ENCODE peak calls at places on chromosome 17, in six cellular contexts. V is thoracic aorta; J is stomach; E is activated T-cell treated with anti-CD3 and anti-CD28 coated beads, Interleukin-2, amount 50 U/mL, for 72 hours; X is stimulated activated naive CD8-positive, alpha-beta T cell treated with anti-CD3 and anti-CD28 coated beads, Interleukin-15, amount 100 ng/mL, for 72 hours; G is AG09319. W is an unnamed sample.
A peak's percentile ranks its signal among the peaks of the same experiment; 100 is the strongest.

GRCh38 chr17:14923981-14924380 is 341.1 kb downstream of the PMP22 start:
- DNase-seq in V (no peak), J (no peak), E (no peak), X (no peak), G (no peak), W (no peak)

GRCh38 chr17:76585048-76585648 is 512 bp downstream of the ST6GALNAC2 start:
- DNase-seq in V (no peak), J (peak; percentile 52), E (peak; percentile 47), X (peak; percentile 16), G (no peak), W (no peak)

GRCh38 chr17:77127735-77128361 is 12.9 kb upstream of the SEC14L1 start:
- DNase-seq in V (no peak), J (peak; percentile 89), E (peak; percentile 79), X (peak; percentile 80), G (no peak), W (no peak)

GRCh38 chr17:44916781-44917241 is 1.5 kb upstream of the GFAP start:
- DNase-seq in V (peak; percentile 19), J (no peak), E (no peak), X (no peak), G (no peak), W (peak; percentile 87)

GRCh38 chr17:2171725-2172446 is 117.0 kb downstream of the HIC1 start:
- DNase-seq in V (peak; percentile 54), J (peak; percentile 74), E (no peak), X (no peak), G (peak; percentile 96), W (peak; percentile 30)

GRCh38 chr17:33242725-33243124 is 50.4 kb downstream of the ASIC2 start:
- DNase-seq in V (no peak), J (no peak), E (no peak), X (no peak), G (no peak), W (no peak)

GRCh38 chr17:79913896-79914812 is 74.9 kb upstream of the CBX4 start:
- DNase-seq in V (no peak), J (no peak), E (no peak), X (no peak), G (no peak), W (no peak)

GRCh38 chr17:49290690-49291326 is 60.2 kb upstream of the PHOSPHO1 start:
- DNase-seq in V (no peak), J (no peak), E (no peak), X (no peak), G (no peak), W (peak; percentile 10)

GRCh38 chr17:38925263-38925995 is at the start of gene LASP1NB:
- DNase-seq in V (no peak), J (peak; percentile 25), E (peak; percentile 61), X (peak; percentile 60), G (no peak), W (peak; percentile 95)

GRCh38 chr17:52111182-52111581 is 47.3 kb downstream of the CA10 start:
- DNase-seq in V (no peak), J (no peak), E (no peak), X (no peak), G (no peak), W (no peak)

GRCh38 chr17:60525347-60525623 is 757 bp downstream of the APPBP2 start:
- DNase-seq in V (no peak), J (no peak), E (peak; percentile 2), X (no peak), G (no peak), W (peak; percentile 16)

GRCh38 chr17:49209061-49209571 is 1.3 kb downstream of the GNGT2 start:
- DNase-seq in V (no peak), J (no peak), E (no peak), X (no peak), G (no peak), W (no peak)

GRCh38 chr17:62179525-62180161 is 114.6 kb upstream of the MED13 start:
- DNase-seq in V (no peak), J (no peak), E (no peak), X (no peak), G (no peak), W (no peak)

GRCh38 chr17:82529914-82530300 is 10.4 kb downstream of the FOXK2 start:
- DNase-seq in V (no peak), J (no peak), E (no peak), X (no peak), G (no peak), W (no peak)

GRCh38 chr17:35540589-35541404 is 3.3 kb upstream of the SLFN12L start:
- DNase-seq in V (no peak), J (peak; percentile 41), E (peak; percentile 56), X (no peak), G (no peak), W (no peak)

GRCh38 chr17:10673318-10673717 is 16.2 kb upstream of the MYH3 start:
- DNase-seq in V (no peak), J (no peak), E (no peak), X (no peak), G (no peak), W (no peak)

GRCh38 chr17:29107933-29108805 is 65.2 kb downstream of the PIPOX start:
- DNase-seq in V (no peak), J (peak; percentile 42), E (no peak), X (no peak), G (no peak), W (no peak)

GRCh38 chr17:67244621-67245072 is 349 bp downstream of the HELZ start:
- DNase-seq in V (no peak), J (no peak), E (no peak), X (no peak), G (no peak), W (peak; percentile 31)

GRCh38 chr17:45284176-45285140 is 22.6 kb upstream of the SPATA32 start:
- DNase-seq in V (no peak), J (peak; percentile 68), E (peak; percentile 46), X (peak; percentile 21), G (no peak), W (peak; percentile 59)

GRCh38 chr17:40615295-40615988 is 32.2 kb downstream of the SMARCE1 start:
- DNase-seq in V (no peak), J (peak; percentile 57), E (peak; percentile 56), X (no peak), G (no peak), W (peak; percentile 69)

GRCh38 chr17:8315740-8316217 is 5.7 kb downstream of the ARHGEF15 start:
- DNase-seq in V (no peak), J (no peak), E (no peak), X (no peak), G (no peak), W (no peak)

GRCh38 chr17:73042809-73043685 is 49.4 kb downstream of the SLC39A11 start:
- DNase-seq in V (no peak), J (no peak), E (no peak), X (no peak), G (no peak), W (no peak)

GRCh38 chr17:13597723-13598347 is 3.9 kb downstream of the HS3ST3A1 start:
- DNase-seq in V (no peak), J (no peak), E (peak; percentile 24), X (peak; percentile 16), G (peak; percentile 42), W (peak; percentile 23)

GRCh38 chr17:20190605-20191004 is 181.4 kb downstream of the SPECC1 start:
- DNase-seq in V (no peak), J (no peak), E (no peak), X (no peak), G (no peak), W (no peak)

GRCh38 chr17:78925662-78926555 is 722 bp upstream of the TIMP2 start:
- DNase-seq in V (peak; percentile 82), J (peak; percentile 45), E (no peak), X (no peak), G (peak; percentile 69), W (no peak)

GRCh38 chr17:47277921-47278320 is 24.3 kb downstream of the ITGB3 start:
- DNase-seq in V (no peak), J (no peak), E (no peak), X (no peak), G (no peak), W (no peak)

GRCh38 chr17:16975266-16975651 is 3.3 kb upstream of the TNFRSF13B start:
- DNase-seq in V (no peak), J (no peak), E (no peak), X (no peak), G (no peak), W (no peak)

GRCh38 chr17:50392621-50393020 is 4.7 kb downstream of the LRRC59 start:
- DNase-seq in V (no peak), J (peak; percentile 58), E (no peak), X (no peak), G (no peak), W (no peak)

GRCh38 chr17:34076743-34077631 is 178.1 kb upstream of the CCL2 start:
- DNase-seq in V (no peak), J (no peak), E (no peak), X (no peak), G (no peak), W (peak; percentile 78)

GRCh38 chr17:57834146-57834741 is 15.6 kb downstream of the MRPS23 start:
- DNase-seq in V (peak; percentile 93), J (peak; percentile 91), E (no peak), X (no peak), G (no peak), W (no peak)

GRCh38 chr17:30921544-30922196 is at the start of gene ADAP2:
- DNase-seq in V (no peak), J (peak; percentile 75), E (peak; percentile 13), X (no peak), G (no peak), W (peak; percentile 32)

GRCh38 chr17:1898332-1898731 is 68.5 kb downstream of the RPA1 start:
- DNase-seq in V (no peak), J (no peak), E (no peak), X (no peak), G (no peak), W (no peak)

GRCh38 chr17:7347630-7348477 is 4.1 kb upstream of the KCTD11 start:
- DNase-seq in V (no peak), J (no peak), E (no peak), X (no peak), G (no peak), W (no peak)